ENCODE peak calls at places on chromosome 12, in five cellular contexts. One of them, this sample, is unnamed.

GRCh38 chr12:104546575-104546974 is 89.8 kb downstream of the CHST11 start:
- DNase-seq in tibial nerve: no peak
- DNase-seq in sigmoid colon: no peak
- DNase-seq in fibroblast of lung: no peak
- DNase-seq in hepatocyte: no peak
- DNase-seq in this sample: no peak

GRCh38 chr12:131097247-131098177 is 143.8 kb downstream of the ADGRD1 start:
- DNase-seq in tibial nerve: no peak
- DNase-seq in sigmoid colon: peak; percentile 59
- DNase-seq in fibroblast of lung: no peak
- DNase-seq in hepatocyte: no peak
- DNase-seq in this sample: peak; percentile 43

GRCh38 chr12:69837191-69838085 is 12.4 kb downstream of the MYRFL start:
- DNase-seq in tibial nerve: no peak
- DNase-seq in sigmoid colon: no peak
- DNase-seq in fibroblast of lung: no peak
- DNase-seq in hepatocyte: peak; percentile 43
- DNase-seq in this sample: no peak

GRCh38 chr12:94427520-94428381 is 31.9 kb downstream of the CEP83 start:
- DNase-seq in tibial nerve: peak; percentile 49
- DNase-seq in sigmoid colon: peak; percentile 85
- DNase-seq in fibroblast of lung: peak; percentile 91
- DNase-seq in hepatocyte: peak; percentile 21
- DNase-seq in this sample: no peak

GRCh38 chr12:89067436-89067835 is 284.9 kb downstream of the DUSP6 start:
- DNase-seq in tibial nerve: no peak
- DNase-seq in sigmoid colon: no peak
- DNase-seq in fibroblast of lung: peak; percentile 60
- DNase-seq in hepatocyte: no peak
- DNase-seq in this sample: no peak

GRCh38 chr12:87778065-87778464 is 251.1 kb downstream of the C12orf50 start:
- DNase-seq in tibial nerve: no peak
- DNase-seq in sigmoid colon: no peak
- DNase-seq in fibroblast of lung: no peak
- DNase-seq in hepatocyte: no peak
- DNase-seq in this sample: no peak

GRCh38 chr12:58750484-58750883 is 169.8 kb downstream of the LRIG3 start:
- DNase-seq in tibial nerve: peak; percentile 5
- DNase-seq in sigmoid colon: no peak
- DNase-seq in fibroblast of lung: peak; percentile 98
- DNase-seq in hepatocyte: no peak
- DNase-seq in this sample: no peak

GRCh38 chr12:38892976-38893375 is 12.4 kb downstream of the CPNE8 start:
- DNase-seq in tibial nerve: no peak
- DNase-seq in sigmoid colon: no peak
- DNase-seq in fibroblast of lung: no peak
- DNase-seq in hepatocyte: no peak
- DNase-seq in this sample: no peak

GRCh38 chr12:90978117-90978770 is 23.3 kb upstream of the CCER1 start:
- DNase-seq in tibial nerve: no peak
- DNase-seq in sigmoid colon: no peak
- DNase-seq in fibroblast of lung: peak; percentile 87
- DNase-seq in hepatocyte: peak; percentile 69
- DNase-seq in this sample: no peak

GRCh38 chr12:6573001-6573400 is 4.9 kb upstream of the NOP2 start:
- DNase-seq in tibial nerve: no peak
- DNase-seq in sigmoid colon: no peak
- DNase-seq in fibroblast of lung: no peak
- DNase-seq in hepatocyte: no peak
- DNase-seq in this sample: no peak

GRCh38 chr12:104742551-104742961 is 215.5 kb downstream of the SLC41A2 start:
- DNase-seq in tibial nerve: no peak
- DNase-seq in sigmoid colon: no peak
- DNase-seq in fibroblast of lung: no peak
- DNase-seq in hepatocyte: no peak
- DNase-seq in this sample: no peak

GRCh38 chr12:92047058-92047826 is 98.4 kb downstream of the BTG1 start:
- DNase-seq in tibial nerve: no peak
- DNase-seq in sigmoid colon: no peak
- DNase-seq in fibroblast of lung: no peak
- DNase-seq in hepatocyte: no peak
- DNase-seq in this sample: no peak

GRCh38 chr12:53225635-53226424 is 6.2 kb downstream of the RARG start:
- DNase-seq in tibial nerve: no peak
- DNase-seq in sigmoid colon: no peak
- DNase-seq in fibroblast of lung: no peak
- DNase-seq in hepatocyte: no peak
- DNase-seq in this sample: peak; percentile 55

GRCh38 chr12:13652105-13652504 is 329.3 kb downstream of the GRIN2B start:
- DNase-seq in tibial nerve: no peak
- DNase-seq in sigmoid colon: no peak
- DNase-seq in fibroblast of lung: no peak
- DNase-seq in hepatocyte: no peak
- DNase-seq in this sample: no peak

GRCh38 chr12:89544730-89545184 is 18.9 kb upstream of the POC1B start:
- DNase-seq in tibial nerve: no peak
- DNase-seq in sigmoid colon: peak; percentile 64
- DNase-seq in fibroblast of lung: peak; percentile 50
- DNase-seq in hepatocyte: peak; percentile 32
- DNase-seq in this sample: no peak

GRCh38 chr12:11014234-11014633 is 8.2 kb downstream of the TAS2R19 start:
- DNase-seq in tibial nerve: no peak
- DNase-seq in sigmoid colon: no peak
- DNase-seq in fibroblast of lung: peak; percentile 44
- DNase-seq in hepatocyte: no peak
- DNase-seq in this sample: no peak

GRCh38 chr12:22755629-22756028 is 130.7 kb downstream of the ETNK1 start:
- DNase-seq in tibial nerve: no peak
- DNase-seq in sigmoid colon: no peak
- DNase-seq in fibroblast of lung: no peak
- DNase-seq in hepatocyte: no peak
- DNase-seq in this sample: no peak

GRCh38 chr12:53299101-53299453 is 418 bp upstream of the MYG1 start:
- DNase-seq in tibial nerve: peak; percentile 46
- DNase-seq in sigmoid colon: no peak
- DNase-seq in fibroblast of lung: peak; percentile 82
- DNase-seq in hepatocyte: peak; percentile 70
- DNase-seq in this sample: no peak

GRCh38 chr12:4849024-4849594 is 60.6 kb upstream of the KCNA1 start:
- DNase-seq in tibial nerve: no peak
- DNase-seq in sigmoid colon: no peak
- DNase-seq in fibroblast of lung: peak; percentile 58
- DNase-seq in hepatocyte: peak; percentile 57
- DNase-seq in this sample: no peak

GRCh38 chr12:108341854-108342847 is 3.0 kb upstream of the CMKLR1 start:
- DNase-seq in tibial nerve: no peak
- DNase-seq in sigmoid colon: no peak
- DNase-seq in fibroblast of lung: no peak
- DNase-seq in hepatocyte: no peak
- DNase-seq in this sample: no peak

GRCh38 chr12:51434305-51434704 is 9.7 kb downstream of the SLC4A8 start:
- DNase-seq in tibial nerve: no peak
- DNase-seq in sigmoid colon: no peak
- DNase-seq in fibroblast of lung: no peak
- DNase-seq in hepatocyte: no peak
- DNase-seq in this sample: no peak

GRCh38 chr12:57582440-57582839 is 8.6 kb upstream of the PIP4K2C start:
- DNase-seq in tibial nerve: no peak
- DNase-seq in sigmoid colon: no peak
- DNase-seq in fibroblast of lung: no peak
- DNase-seq in hepatocyte: no peak
- DNase-seq in this sample: no peak

GRCh38 chr12:24898185-24898584 is 50.7 kb downstream of the BCAT1 start:
- DNase-seq in tibial nerve: no peak
- DNase-seq in sigmoid colon: no peak
- DNase-seq in fibroblast of lung: peak; percentile 74
- DNase-seq in hepatocyte: no peak
- DNase-seq in this sample: no peak

GRCh38 chr12:84913151-84913550 is 552 bp upstream of the SLC6A15 start:
- DNase-seq in tibial nerve: no peak
- DNase-seq in sigmoid colon: no peak
- DNase-seq in fibroblast of lung: peak; percentile 60
- DNase-seq in hepatocyte: peak; percentile 10
- DNase-seq in this sample: no peak

GRCh38 chr12:109952160-109952858 is 43.9 kb downstream of the GIT2 start:
- DNase-seq in tibial nerve: no peak
- DNase-seq in sigmoid colon: no peak
- DNase-seq in fibroblast of lung: no peak
- DNase-seq in hepatocyte: no peak
- DNase-seq in this sample: no peak

GRCh38 chr12:123062682-123063426 is 82.4 kb downstream of the ARL6IP4 start:
- DNase-seq in tibial nerve: peak; percentile 24
- DNase-seq in sigmoid colon: no peak
- DNase-seq in fibroblast of lung: peak; percentile 76
- DNase-seq in hepatocyte: peak; percentile 74
- DNase-seq in this sample: no peak

GRCh38 chr12:127401005-127401404 is 866.0 kb upstream of the TMEM132C start:
- DNase-seq in tibial nerve: no peak
- DNase-seq in sigmoid colon: no peak
- DNase-seq in fibroblast of lung: peak; percentile 5
- DNase-seq in hepatocyte: no peak
- DNase-seq in this sample: no peak

GRCh38 chr12:117671734-117672133 is 297.1 kb downstream of the KSR2 start:
- DNase-seq in tibial nerve: peak; percentile 25
- DNase-seq in sigmoid colon: no peak
- DNase-seq in fibroblast of lung: no peak
- DNase-seq in hepatocyte: peak; percentile 41
- DNase-seq in this sample: no peak

GRCh38 chr12:52293926-52294325 is 2.6 kb upstream of the KRT81 start:
- DNase-seq in tibial nerve: no peak
- DNase-seq in sigmoid colon: no peak
- DNase-seq in fibroblast of lung: no peak
- DNase-seq in hepatocyte: no peak
- DNase-seq in this sample: no peak

GRCh38 chr12:119302334-119303132 is 32.0 kb upstream of the CCDC60 start:
- DNase-seq in tibial nerve: peak; percentile 31
- DNase-seq in sigmoid colon: no peak
- DNase-seq in fibroblast of lung: no peak
- DNase-seq in hepatocyte: no peak
- DNase-seq in this sample: no peak
- H3K27ac ChIP-seq in tibial nerve: no peak overlapping the region
- H3K27ac ChIP-seq in sigmoid colon: no peak overlapping the region
- H3K27ac ChIP-seq in fibroblast of lung: no peak overlapping the region
- H3K27ac ChIP-seq in hepatocyte: no peak overlapping the region
- H3K27ac ChIP-seq in this sample: no peak overlapping the region

DNA sequence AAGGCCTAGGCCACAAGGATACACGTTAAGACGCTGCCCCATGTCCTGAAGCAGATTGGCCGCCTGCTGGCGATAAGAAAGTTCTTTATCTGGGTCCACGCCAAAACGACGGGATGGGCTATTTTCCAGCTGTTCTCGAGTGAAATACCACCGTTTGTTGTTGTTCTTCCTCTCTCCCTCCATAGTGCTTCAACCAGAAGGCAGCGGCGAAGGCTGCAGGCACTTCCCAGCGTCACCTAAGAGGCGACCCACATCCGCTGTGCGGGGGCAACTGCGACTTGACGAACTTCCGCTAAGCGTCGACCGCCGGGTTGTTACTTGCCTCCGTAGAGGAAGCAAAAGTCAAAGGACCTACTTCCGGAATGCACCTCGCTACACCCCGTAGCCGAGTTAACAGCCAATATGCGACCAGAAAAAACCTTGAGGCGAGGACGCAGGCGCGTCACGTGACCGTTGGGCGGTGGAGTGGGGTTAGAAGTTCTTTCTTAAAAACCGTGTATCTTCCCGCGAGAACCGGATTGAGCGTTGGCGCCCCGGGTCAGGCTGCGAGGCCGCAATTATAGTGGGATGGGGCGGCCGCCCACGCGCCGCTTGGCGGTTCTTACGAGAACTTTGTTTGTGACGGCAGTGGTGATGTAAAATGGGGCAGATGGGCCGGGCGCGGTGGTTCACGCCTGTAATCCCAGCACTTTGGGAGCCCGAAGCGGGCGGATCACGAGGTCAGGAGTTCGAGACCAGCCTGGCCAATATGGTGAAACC is at the start of gene CCNT1:
- DNase-seq in tibial nerve: peak; percentile 97
- DNase-seq in sigmoid colon: peak; percentile 100
- DNase-seq in fibroblast of lung: peak; percentile 100
- DNase-seq in hepatocyte: peak; percentile 100
- DNase-seq in this sample: peak; percentile 98
- TF ChIP-seq CTCF in tibial nerve: peak; percentile 4
- TF ChIP-seq CTCF in sigmoid colon: peak; percentile 55
- TF ChIP-seq CTCF in fibroblast of lung: peak; percentile 42
- TF ChIP-seq CTCF in hepatocyte: peak; percentile 14
- TF ChIP-seq CTCF in this sample: no peak

GRCh38 chr12:122022393-122023338 is 982 bp downstream of the BCL7A start:
- DNase-seq in tibial nerve: no peak
- DNase-seq in sigmoid colon: no peak
- DNase-seq in fibroblast of lung: no peak
- DNase-seq in hepatocyte: peak; percentile 59
- DNase-seq in this sample: no peak

GRCh38 chr12:122023339-122024131 is 1.9 kb downstream of the BCL7A start:
- DNase-seq in tibial nerve: peak; percentile 34
- DNase-seq in sigmoid colon: peak; percentile 87
- DNase-seq in fibroblast of lung: peak; percentile 77
- DNase-seq in hepatocyte: peak; percentile 66
- DNase-seq in this sample: no peak

GRCh38 chr12:122020795-122021192 is 890 bp upstream of the BCL7A start:
- DNase-seq in tibial nerve: no peak
- DNase-seq in sigmoid colon: no peak
- DNase-seq in fibroblast of lung: no peak
- DNase-seq in hepatocyte: no peak
- DNase-seq in this sample: no peak

GRCh38 chr12:122021822-122022392 is at the start of gene BCL7A:
- DNase-seq in tibial nerve: peak; percentile 57
- DNase-seq in sigmoid colon: peak; percentile 89
- DNase-seq in fibroblast of lung: peak; percentile 82
- DNase-seq in hepatocyte: peak; percentile 87
- DNase-seq in this sample: no peak

DNA sequence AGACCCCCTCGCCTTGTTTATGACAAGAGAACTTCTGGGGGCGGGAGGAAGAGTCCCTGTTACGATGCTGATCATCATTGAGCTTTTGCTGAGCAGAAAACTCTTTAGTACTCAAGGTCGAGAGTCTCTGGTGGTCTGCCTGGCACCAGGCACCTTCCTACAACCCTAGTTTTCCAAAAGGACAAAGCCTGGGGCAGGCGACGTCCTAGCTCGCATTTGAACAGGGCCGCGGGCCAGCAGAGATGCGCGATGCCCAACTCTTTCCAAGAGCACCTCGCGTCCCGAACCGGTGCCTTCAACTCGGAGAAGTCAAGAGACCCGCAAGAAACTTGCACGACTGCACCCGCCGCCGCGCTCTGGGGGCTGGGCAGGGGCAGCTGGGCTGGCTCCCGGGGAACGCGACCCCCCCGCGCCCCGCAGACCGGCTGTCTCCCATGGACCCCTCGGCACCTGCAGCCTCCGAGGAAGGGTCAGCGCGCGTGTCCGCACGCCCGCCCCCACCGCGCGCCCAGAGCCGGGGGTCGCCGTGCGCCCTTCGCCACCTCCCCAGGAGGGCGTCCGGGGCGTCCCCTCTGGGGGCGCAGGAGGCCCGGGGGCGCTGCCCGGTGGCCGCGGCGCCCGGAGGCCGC is 377 bp upstream of the BCL7A start:
- DNase-seq in tibial nerve: no peak
- DNase-seq in sigmoid colon: peak; percentile 76
- DNase-seq in fibroblast of lung: no peak
- DNase-seq in hepatocyte: peak; percentile 31
- DNase-seq in this sample: no peak
- H3K27ac ChIP-seq in tibial nerve: no peak overlapping the region
- H3K27ac ChIP-seq in sigmoid colon: peak overlapping the region; percentile 85
- H3K27ac ChIP-seq in fibroblast of lung: peak overlapping the region; percentile 31
- H3K27ac ChIP-seq in hepatocyte: no peak overlapping the region
- H3K27ac ChIP-seq in this sample: peak overlapping the region; percentile 79

GRCh38 chr12:27566159-27566558 is 42.2 kb downstream of the PPFIBP1 start:
- DNase-seq in tibial nerve: no peak
- DNase-seq in sigmoid colon: no peak
- DNase-seq in fibroblast of lung: peak; percentile 39
- DNase-seq in hepatocyte: no peak
- DNase-seq in this sample: no peak
- TF ChIP-seq CTCF in tibial nerve: no peak
- TF ChIP-seq CTCF in sigmoid colon: no peak
- TF ChIP-seq CTCF in fibroblast of lung: no peak
- TF ChIP-seq CTCF in hepatocyte: no peak
- TF ChIP-seq CTCF in this sample: no peak